ENCODE peak calls at places on chromosomes 3 and 15, in ten cellular contexts. M is tibial artery; V is tibial nerve; P is gastrocnemius medialis; B is cardiac muscle cell; Y is GM23338; J is aorta; S is CD4-positive, alpha-beta memory T cell; F is hepatocyte; N is breast epithelium. E is an unnamed sample. For H3K4me1, the result is how much of the 10 kb centered on the place peaks cover.

GRCh38 chr3:122024800-122025199 is 2.8 kb upstream of the ILDR1 start:
- DNase-seq in M (no peak), V (no peak), P (no peak), B (no peak), Y (no peak), J (no peak), S (no peak), F (no peak), N (no peak), E (no peak)

GRCh38 chr15:70617911-70618287 is 145.5 kb downstream of the UACA start:
- DNase-seq in M (no peak), V (no peak), P (no peak), B (peak), Y (no peak), J (no peak), S (no peak), F (no peak), N (no peak), E (no peak)

GRCh38 chr3:42228796-42229195 is 37.2 kb downstream of the CCK start:
- DNase-seq in M (no peak), V (no peak), P (no peak), B (no peak), Y (peak), J (no peak), S (no peak), F (no peak), N (no peak), E (no peak)

GRCh38 chr3:171810278-171811058 is at the start of gene PLD1:
- DNase-seq in M (peak), V (peak), P (peak), B (peak), Y (peak), J (no peak), S (peak), F (peak), N (peak), E (peak)

GRCh38 chr3:176663376-176663775 is 533.9 kb downstream of the TBL1XR1 start:
- DNase-seq in M (no peak), V (no peak), P (no peak), B (no peak), Y (peak), J (no peak), S (no peak), F (no peak), N (no peak), E (no peak)

GRCh38 chr15:36798366-36798765 is 218.9 kb downstream of the CDIN1 start:
- DNase-seq in M (no peak), V (no peak), P (no peak), B (no peak), Y (no peak), J (no peak), S (no peak), F (no peak), N (no peak), E (no peak)

GRCh38 chr15:96184297-96184696 is 146.2 kb upstream of the NR2F2 start:
- DNase-seq in M (no peak), V (no peak), P (no peak), B (no peak), Y (no peak), J (no peak), S (no peak), F (no peak), N (no peak), E (no peak)

GRCh38 chr3:102125197-102125993 is 276.1 kb downstream of the NFKBIZ start:
- DNase-seq in M (peak), V (no peak), P (no peak), B (no peak), Y (no peak), J (no peak), S (no peak), F (no peak), N (no peak), E (no peak)

GRCh38 chr3:148074916-148075315 is 622.8 kb upstream of the AGTR1 start:
- DNase-seq in M (no peak), V (no peak), P (no peak), B (no peak), Y (no peak), J (no peak), S (no peak), F (no peak), N (no peak), E (no peak)

GRCh38 chr3:118809696-118810498 is 224.7 kb downstream of the IGSF11 start:
- DNase-seq in M (no peak), V (no peak), P (no peak), B (no peak), Y (no peak), J (no peak), S (no peak), F (no peak), N (no peak), E (no peak)

GRCh38 chr3:117104792-117105191 is 395.2 kb downstream of the TUSC7 start:
- DNase-seq in M (no peak), V (no peak), P (no peak), B (no peak), Y (peak), J (no peak), S (no peak), F (no peak), N (no peak), E (no peak)

GRCh38 chr3:99938270-99938955 is 120.8 kb downstream of the CMSS1 start:
- DNase-seq in M (no peak), V (no peak), P (no peak), B (no peak), Y (no peak), J (no peak), S (no peak), F (no peak), N (no peak), E (no peak)

GRCh38 chr3:195102609-195103467 is 168.1 kb downstream of the XXYLT1 start:
- DNase-seq in M (no peak), V (peak), P (no peak), B (no peak), Y (no peak), J (peak), S (no peak), F (peak), N (no peak), E (no peak)

GRCh38 chr15:60351066-60351465 is 46.7 kb downstream of the ANXA2 start:
- DNase-seq in M (no peak), V (no peak), P (no peak), B (no peak), Y (no peak), J (no peak), S (no peak), F (no peak), N (no peak), E (no peak)

GRCh38 chr3:174767853-174768382 is 91.2 kb upstream of the NAALADL2 start:
- DNase-seq in M (no peak), V (no peak), P (no peak), B (no peak), Y (no peak), J (no peak), S (no peak), F (no peak), N (no peak), E (no peak)

GRCh38 chr3:187183210-187183862 is 13.9 kb upstream of the RTP1 start:
- DNase-seq in M (no peak), V (no peak), P (no peak), B (no peak), Y (no peak), J (no peak), S (no peak), F (no peak), N (no peak), E (no peak)

GRCh38 chr15:49467782-49468181 is 44.7 kb downstream of the FGF7 start:
- DNase-seq in M (no peak), V (no peak), P (no peak), B (no peak), Y (no peak), J (no peak), S (no peak), F (no peak), N (no peak), E (no peak)

GRCh38 chr3:167684389-167684993 is 30.7 kb upstream of the WDR49 start:
- DNase-seq in M (peak), V (peak), P (no peak), B (peak), Y (peak), J (no peak), S (peak), F (peak), N (no peak), E (no peak)

GRCh38 chr3:97712919-97713318 is 51.6 kb upstream of the ARL6 start:
- DNase-seq in M (no peak), V (no peak), P (no peak), B (no peak), Y (no peak), J (no peak), S (no peak), F (no peak), N (no peak), E (no peak)

GRCh38 chr15:33547876-33548275 is 237.1 kb downstream of the RYR3 start:
- DNase-seq in M (peak), V (no peak), P (peak), B (peak), Y (peak), J (peak), S (no peak), F (peak), N (no peak), E (peak)

GRCh38 chr3:14391033-14391432 is 11.4 kb upstream of the SLC6A6 start:
- DNase-seq in M (peak), V (peak), P (peak), B (no peak), Y (no peak), J (no peak), S (no peak), F (peak), N (no peak), E (no peak)

GRCh38 chr15:40323953-40324937 is 753 bp downstream of the INAFM2 start:
- DNase-seq in M (no peak), V (no peak), P (no peak), B (no peak), Y (peak), J (peak), S (no peak), F (no peak), N (no peak), E (peak)

GRCh38 chr3:152026033-152026556 is 152.7 kb downstream of the SUCNR1 start:
- DNase-seq in M (no peak), V (no peak), P (no peak), B (no peak), Y (no peak), J (no peak), S (no peak), F (peak), N (no peak), E (no peak)

GRCh38 chr3:172749201-172749965 is 1.1 kb upstream of the ECT2 start:
- DNase-seq in M (no peak), V (peak), P (no peak), B (no peak), Y (peak), J (no peak), S (no peak), F (peak), N (no peak), E (no peak)

GRCh38 chr3:12187448-12188327 is 29.0 kb upstream of the TIMP4 start:
- DNase-seq in M (peak), V (no peak), P (no peak), B (no peak), Y (no peak), J (peak), S (no peak), F (no peak), N (no peak), E (peak)

GRCh38 chr3:13179181-13179580 is 106.0 kb upstream of the IQSEC1 start:
- DNase-seq in M (peak), V (no peak), P (no peak), B (no peak), Y (no peak), J (no peak), S (no peak), F (no peak), N (no peak), E (no peak)

GRCh38 chr3:29447946-29448632 is 167.2 kb downstream of the RBMS3 start:
- DNase-seq in M (no peak), V (no peak), P (no peak), B (no peak), Y (no peak), J (no peak), S (no peak), F (no peak), N (no peak), E (no peak)

GRCh38 chr3:185351371-185351770 is 11.6 kb upstream of the MAP3K13 start:
- DNase-seq in M (no peak), V (no peak), P (no peak), B (no peak), Y (no peak), J (no peak), S (no peak), F (no peak), N (no peak), E (no peak)

GRCh38 chr3:132867956-132868355 is 145.7 kb upstream of the NPHP3 start:
- DNase-seq in M (no peak), V (no peak), P (no peak), B (no peak), Y (no peak), J (no peak), S (no peak), F (no peak), N (no peak), E (no peak)

GRCh38 chr3:48543271-48543866 is 13.2 kb downstream of the PFKFB4 start:
- DNase-seq in M (peak), V (peak), P (peak), B (no peak), Y (no peak), J (no peak), S (no peak), F (peak), N (no peak), E (peak)

GRCh38 chr3:154904328-154904727 is 175.8 kb upstream of the MME start:
- DNase-seq in M (no peak), V (no peak), P (no peak), B (peak), Y (peak), J (no peak), S (no peak), F (peak), N (no peak), E (no peak)

GRCh38 chr15:68311464-68311835 is 33.9 kb downstream of the FEM1B start:
- DNase-seq in M (peak), V (no peak), P (no peak), B (no peak), Y (no peak), J (peak), S (no peak), F (no peak), N (peak), E (no peak)

GRCh38 chr3:174198199-174198598 is 660.9 kb upstream of the NAALADL2 start:
- DNase-seq in M (no peak), V (no peak), P (no peak), B (no peak), Y (no peak), J (no peak), S (no peak), F (no peak), N (no peak), E (no peak)

GRCh38 chr15:69557340-69558137 is 104.9 kb downstream of the RPLP1 start:
- DNase-seq in M (peak), V (no peak), P (no peak), B (no peak), Y (no peak), J (no peak), S (no peak), F (peak), N (no peak), E (peak)

GRCh38 chr15:92714457-92715401 is 59.2 kb upstream of the FAM174B start:
- DNase-seq in M (peak), V (peak), P (peak), B (peak), Y (peak), J (peak), S (peak), F (peak), N (peak), E (peak)

GRCh38 chr3:147383617-147384016 is 22.7 kb downstream of the ZIC4 start:
- DNase-seq in M (no peak), V (no peak), P (no peak), B (peak), Y (peak), J (no peak), S (no peak), F (no peak), N (no peak), E (no peak)

GRCh38 chr3:112627419-112627818 is 13.5 kb downstream of the CCDC80 start:
- DNase-seq in M (peak), V (no peak), P (peak), B (no peak), Y (no peak), J (no peak), S (no peak), F (no peak), N (no peak), E (no peak)

GRCh38 chr3:112631257-112631656 is 9.7 kb downstream of the CCDC80 start:
- DNase-seq in M (no peak), V (no peak), P (no peak), B (no peak), Y (no peak), J (no peak), S (no peak), F (no peak), N (no peak), E (no peak)

GRCh38 chr3:112632596-112632995 is 8.3 kb downstream of the CCDC80 start:
- DNase-seq in M (no peak), V (no peak), P (no peak), B (no peak), Y (no peak), J (no peak), S (no peak), F (no peak), N (no peak), E (no peak)

GRCh38 chr3:112628038-112628437 is 12.9 kb downstream of the CCDC80 start:
- DNase-seq in M (no peak), V (no peak), P (no peak), B (no peak), Y (no peak), J (no peak), S (no peak), F (no peak), N (no peak), E (no peak)

DNA sequence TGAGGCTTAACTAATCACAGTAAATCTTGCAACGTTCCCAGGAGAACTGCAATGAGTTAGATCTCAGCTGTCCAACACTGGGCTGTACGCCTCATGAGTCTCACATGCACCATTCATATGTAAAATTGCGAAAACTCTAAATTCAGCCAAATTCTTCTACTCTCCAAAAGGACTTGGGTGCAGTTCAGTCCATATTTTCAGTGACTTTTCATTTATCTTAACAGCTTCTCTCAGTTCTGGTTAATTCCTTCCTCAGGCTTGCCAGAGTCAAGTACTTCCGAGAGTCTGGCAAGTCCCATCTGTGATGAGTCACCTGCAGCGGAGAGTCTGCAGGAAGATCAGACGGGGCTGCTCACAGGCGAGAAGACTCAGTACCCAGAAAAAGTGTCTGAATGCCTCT is 11.5 kb downstream of the CCDC80 start:
- DNase-seq in M (peak), V (peak), P (peak), B (peak), Y (no peak), J (no peak), S (no peak), F (peak), N (no peak), E (no peak)
- H3K4me1 ChIP-seq in M (under half), V (under half), P (under half), B (under half), Y (half or more), J (under half), S (under half), F (under half), N (under half), E (under half)

GRCh38 chr3:127748754-127749327 is 73.5 kb downstream of the MGLL start:
- DNase-seq in M (peak), V (no peak), P (no peak), B (no peak), Y (no peak), J (no peak), S (no peak), F (no peak), N (no peak), E (peak)
- H3K27ac ChIP-seq in M (peak), V (peak), P (peak), B (no peak), Y (no peak), J (peak), S (no peak), F (no peak), N (peak), E (peak)

GRCh38 chr15:74802290-74802689 is 10.3 kb upstream of the LMAN1L start:
- DNase-seq in M (no peak), V (no peak), P (no peak), B (no peak), Y (no peak), J (no peak), S (no peak), F (no peak), N (no peak), E (peak)

GRCh38 chr15:74799255-74799842 is 13.3 kb upstream of the LMAN1L start:
- DNase-seq in M (no peak), V (no peak), P (no peak), B (no peak), Y (no peak), J (no peak), S (no peak), F (no peak), N (no peak), E (no peak)

GRCh38 chr15:74799843-74800558 is 12.6 kb upstream of the LMAN1L start:
- DNase-seq in M (peak), V (peak), P (peak), B (peak), Y (peak), J (peak), S (peak), F (peak), N (peak), E (peak)

GRCh38 chr15:74801311-74801997 is 11.2 kb upstream of the LMAN1L start:
- DNase-seq in M (no peak), V (no peak), P (no peak), B (no peak), Y (no peak), J (no peak), S (no peak), F (no peak), N (no peak), E (no peak)

DNA sequence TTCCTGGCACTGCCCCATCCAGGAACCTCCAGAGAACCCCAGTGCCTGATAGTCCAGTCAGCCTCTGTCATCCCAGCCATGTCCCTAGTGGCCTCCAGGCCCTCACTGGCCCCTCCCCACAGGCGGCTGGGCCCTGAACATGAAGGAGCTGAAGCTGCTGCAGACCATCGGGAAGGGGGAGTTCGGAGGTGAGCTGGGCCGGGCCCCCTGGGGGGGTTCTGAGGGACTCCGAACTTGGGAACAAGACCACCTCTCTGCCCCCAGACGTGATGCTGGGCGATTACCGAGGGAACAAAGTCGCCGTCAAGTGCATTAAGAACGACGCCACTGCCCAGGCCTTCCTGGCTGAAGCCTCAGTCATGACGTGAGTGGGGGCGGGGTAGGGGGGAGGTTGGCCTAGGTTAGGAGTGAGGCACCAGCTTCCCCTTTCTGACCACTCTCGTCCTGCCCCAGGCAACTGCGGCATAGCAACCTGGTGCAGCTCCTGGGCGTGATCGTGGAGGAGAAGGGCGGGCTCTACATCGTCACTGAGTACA is 12.0 kb upstream of the LMAN1L start:
- DNase-seq in M (no peak), V (no peak), P (no peak), B (no peak), Y (no peak), J (no peak), S (no peak), F (no peak), N (no peak), E (no peak)
- H3K4me1 ChIP-seq in M (under half), V (under half), P (under half), B (under half), Y (under half), J (under half), S (under half), F (under half), N (under half), E (under half)

DNA sequence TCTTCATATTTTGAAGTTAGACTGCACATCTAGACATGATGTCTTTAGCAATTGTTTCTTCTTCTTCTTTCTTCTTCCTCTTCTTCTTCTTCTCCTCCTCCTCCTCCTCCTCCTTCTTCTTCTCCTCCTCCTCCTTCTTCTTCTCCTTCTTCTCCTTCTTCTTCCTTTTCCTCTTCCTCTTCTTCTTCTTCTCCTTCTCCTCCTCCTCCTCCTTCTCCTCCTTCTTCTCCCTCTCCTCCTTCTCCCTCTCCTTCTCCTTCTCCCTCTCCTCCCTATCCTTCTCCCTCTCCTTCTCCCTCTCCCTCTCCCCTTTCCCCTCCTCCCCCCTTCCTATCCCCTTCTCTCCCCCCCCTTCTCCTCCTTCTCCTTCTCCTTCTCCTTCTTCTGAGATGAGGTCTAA is 21.9 kb downstream of the TCF12 start:
- DNase-seq in M (no peak), V (no peak), P (no peak), B (no peak), Y (no peak), J (no peak), S (no peak), F (no peak), N (no peak), E (no peak)
- H3K27ac ChIP-seq in M (no peak), V (no peak), P (no peak), B (no peak), Y (no peak), J (no peak), S (no peak), F (no peak), N (no peak), E (no peak)